ENCODE peak calls at places on chromosomes 1 and 21, in eight cellular contexts. Y is neural progenitor cell, B is skeletal muscle cell, N is lower lobe of right lung, S is WTC11, U is nucleus accumbens, K is mucosa of gallbladder, Q is ovary. F is an unnamed sample.

GRCh38 chr1:25875856-25876692 is 566 bp upstream of the PAQR7 start:
- DNase-seq in Y (peak; percentile 85), B (no peak), N (peak; percentile 71), S (peak; percentile 75), U (peak; percentile 52), K (no peak), Q (no peak), F (no peak)

GRCh38 chr21:15057290-15057689 is 7.5 kb downstream of the NRIP1 start:
- DNase-seq in Y (peak; percentile 34), B (no peak), N (no peak), S (peak; percentile 14), U (no peak), K (no peak), Q (no peak), F (no peak)

GRCh38 chr1:225834417-225835329 is 24.7 kb downstream of the EPHX1 start:
- DNase-seq in Y (no peak), B (peak; percentile 68), N (no peak), S (no peak), U (no peak), K (peak; percentile 38), Q (peak; percentile 76), F (no peak)

GRCh38 chr1:99445486-99445885 is 181.2 kb downstream of the PLPPR4 start:
- DNase-seq in Y (no peak), B (no peak), N (no peak), S (no peak), U (no peak), K (no peak), Q (no peak), F (no peak)

GRCh38 chr1:204968946-204969345 is 74.1 kb upstream of the CNTN2 start:
- DNase-seq in Y (no peak), B (no peak), N (no peak), S (no peak), U (no peak), K (no peak), Q (no peak), F (no peak)

GRCh38 chr1:91166106-91166712 is 144.4 kb upstream of the ZNF644 start:
- DNase-seq in Y (peak; percentile 87), B (no peak), N (peak; percentile 67), S (peak; percentile 68), U (no peak), K (peak; percentile 24), Q (peak; percentile 68), F (no peak)

GRCh38 chr1:53176452-53177344 is 19.9 kb upstream of the CPT2 start:
- DNase-seq in Y (no peak), B (no peak), N (peak; percentile 57), S (no peak), U (no peak), K (peak; percentile 57), Q (peak; percentile 52), F (no peak)

GRCh38 chr1:226134170-226135058 is 52.1 kb downstream of the ACBD3 start:
- DNase-seq in Y (no peak), B (no peak), N (no peak), S (no peak), U (no peak), K (no peak), Q (no peak), F (no peak)

GRCh38 chr1:40078512-40079333 is 18.3 kb downstream of the PPT1 start:
- DNase-seq in Y (peak; percentile 69), B (no peak), N (no peak), S (peak; percentile 59), U (no peak), K (peak; percentile 58), Q (no peak), F (no peak)

GRCh38 chr1:7070389-7071029 is 285.3 kb downstream of the CAMTA1 start:
- DNase-seq in Y (peak; percentile 89), B (peak; percentile 19), N (no peak), S (peak; percentile 81), U (no peak), K (peak; percentile 63), Q (peak; percentile 70), F (no peak)

GRCh38 chr1:15022069-15022468 is 131.5 kb upstream of the TMEM51 start:
- DNase-seq in Y (no peak), B (no peak), N (no peak), S (no peak), U (no peak), K (no peak), Q (no peak), F (no peak)

GRCh38 chr1:153515504-153516394 is 20.0 kb downstream of the S100A6 start:
- DNase-seq in Y (no peak), B (no peak), N (peak; percentile 72), S (no peak), U (no peak), K (peak; percentile 76), Q (no peak), F (no peak)

GRCh38 chr1:96360036-96360795 is 361.4 kb upstream of the PTBP2 start:
- DNase-seq in Y (no peak), B (no peak), N (no peak), S (no peak), U (no peak), K (no peak), Q (no peak), F (no peak)

GRCh38 chr1:152251391-152251790 is 27.4 kb upstream of the HRNR start:
- DNase-seq in Y (no peak), B (no peak), N (no peak), S (no peak), U (no peak), K (no peak), Q (no peak), F (no peak)

GRCh38 chr1:174262747-174263241 is 103.5 kb downstream of the RABGAP1L start:
- DNase-seq in Y (peak; percentile 56), B (peak; percentile 7), N (no peak), S (no peak), U (peak; percentile 33), K (no peak), Q (no peak), F (no peak)

GRCh38 chr1:182143825-182144661 is 82.5 kb upstream of the ZNF648 start:
- DNase-seq in Y (peak; percentile 63), B (peak; percentile 99), N (peak; percentile 81), S (peak; percentile 13), U (peak; percentile 57), K (peak; percentile 72), Q (peak; percentile 86), F (peak; percentile 78)

GRCh38 chr1:2194319-2194897 is at the start of gene FAAP20:
- DNase-seq in Y (peak; percentile 88), B (no peak), N (no peak), S (peak; percentile 60), U (peak; percentile 85), K (no peak), Q (no peak), F (no peak)

GRCh38 chr21:46194374-46195334 is 10.4 kb upstream of the SPATC1L start:
- DNase-seq in Y (no peak), B (no peak), N (peak; percentile 41), S (peak; percentile 7), U (no peak), K (no peak), Q (peak; percentile 30), F (peak; percentile 60)

GRCh38 chr1:150420560-150421265 is 56.8 kb downstream of the RPRD2 start:
- DNase-seq in Y (no peak), B (no peak), N (no peak), S (no peak), U (peak; percentile 0), K (no peak), Q (no peak), F (no peak)

GRCh38 chr1:192631749-192632148 is 4.2 kb upstream of the RGS13 start:
- DNase-seq in Y (no peak), B (no peak), N (no peak), S (no peak), U (no peak), K (no peak), Q (no peak), F (no peak)

GRCh38 chr1:244654284-244655038 is 1.5 kb downstream of the DESI2 start:
- DNase-seq in Y (no peak), B (no peak), N (no peak), S (no peak), U (no peak), K (no peak), Q (no peak), F (no peak)

GRCh38 chr1:16727190-16728111 is 12.9 kb upstream of the RNU1-4 start:
- DNase-seq in Y (peak; percentile 57), B (peak; percentile 4), N (no peak), S (peak; percentile 63), U (no peak), K (peak; percentile 33), Q (peak; percentile 52), F (peak; percentile 81)

GRCh38 chr1:151047925-151048644 is 534 bp downstream of the C1orf56 start:
- DNase-seq in Y (peak; percentile 80), B (no peak), N (peak; percentile 77), S (peak; percentile 76), U (peak; percentile 71), K (peak; percentile 74), Q (peak; percentile 77), F (no peak)

GRCh38 chr1:201401700-201402099 is 2.6 kb upstream of the LAD1 start:
- DNase-seq in Y (no peak), B (no peak), N (no peak), S (no peak), U (no peak), K (no peak), Q (no peak), F (no peak)

GRCh38 chr1:86502721-86503430 is 34.1 kb downstream of the CLCA1 start:
- DNase-seq in Y (peak; percentile 58), B (no peak), N (no peak), S (peak; percentile 68), U (no peak), K (peak; percentile 61), Q (peak; percentile 48), F (peak; percentile 76)

GRCh38 chr1:236603896-236604217 is 459 bp downstream of the HEATR1 start:
- DNase-seq in Y (no peak), B (no peak), N (no peak), S (no peak), U (no peak), K (no peak), Q (no peak), F (no peak)